ENCODE peak calls at places on chromosomes 1 and 21, in four cellular contexts. D, W, O and B are unnamed samples.

GRCh38 chr1:147676306-147677085 is 6.2 kb upstream of the ACP6 start:
- DNase-seq in W (no peak), D (no peak), O (no peak), B (no peak)

GRCh38 chr1:228059536-228060457 is 22.7 kb upstream of the ARF1 start:
- DNase-seq in O (peak; percentile 98), D (no peak), W (peak; percentile 99), B (peak; percentile 28)

GRCh38 chr1:229221106-229222019 is 49.5 kb upstream of the RAB4A start:
- DNase-seq in D (no peak), W (peak; percentile 89), O (no peak), B (peak; percentile 68)

GRCh38 chr1:27536004-27536757 is 46.2 kb upstream of the WASF2 start:
- DNase-seq in D (no peak), O (no peak), W (no peak), B (no peak)

GRCh38 chr1:49229555-49229954 is 452.9 kb upstream of the BEND5 start:
- DNase-seq in D (no peak), O (peak; percentile 34), W (peak; percentile 41), B (no peak)

GRCh38 chr1:23798662-23799142 is 1.9 kb downstream of the GALE start:
- DNase-seq in D (no peak), O (peak; percentile 67), W (no peak), B (no peak)

GRCh38 chr21:31220567-31220966 is 123.5 kb downstream of the TIAM1 start:
- DNase-seq in D (no peak), O (no peak), W (no peak), B (no peak)

GRCh38 chr1:228004331-228004871 is 2.4 kb upstream of the WNT3A start:
- DNase-seq in O (peak; percentile 79), W (no peak), D (no peak), B (no peak)

GRCh38 chr21:44872568-44873355 is 728 bp downstream of the PTTG1IP start:
- DNase-seq in O (peak; percentile 38), W (no peak), D (no peak), B (no peak)

GRCh38 chr1:29672955-29673507 is 436.7 kb downstream of the PTPRU start:
- DNase-seq in W (no peak), D (no peak), O (no peak), B (no peak)

GRCh38 chr1:39269791-39270342 is 65.4 kb downstream of the MACF1 start:
- DNase-seq in O (no peak), W (peak; percentile 43), D (peak; percentile 37), B (peak; percentile 22)

GRCh38 chr21:32565856-32566465 is 19.4 kb downstream of the TCP10L start:
- DNase-seq in D (no peak), O (no peak), W (no peak), B (no peak)

GRCh38 chr1:20099533-20099932 is 19.8 kb downstream of the PLA2G2D start:
- DNase-seq in W (no peak), D (no peak), O (no peak), B (peak; percentile 21)

GRCh38 chr1:150187560-150187931 is 37.8 kb downstream of the PLEKHO1 start:
- DNase-seq in W (no peak), O (no peak), D (no peak), B (no peak)

GRCh38 chr1:150185481-150185880 is 35.8 kb downstream of the PLEKHO1 start:
- DNase-seq in W (no peak), O (no peak), D (no peak), B (no peak)

GRCh38 chr1:150192012-150192411 is 42.3 kb downstream of the PLEKHO1 start:
- DNase-seq in O (no peak), W (no peak), D (no peak), B (no peak)

GRCh38 chr1:150182233-150182632 is 32.5 kb downstream of the PLEKHO1 start:
- DNase-seq in D (no peak), W (no peak), O (no peak), B (no peak)

GRCh38 chr1:150186789-150187559 is 37.3 kb downstream of the PLEKHO1 start:
- DNase-seq in O (peak; percentile 65), D (no peak), W (no peak), B (peak; percentile 54)
- H3K4me3 ChIP-seq in O (no peak overlapping the region), D (no peak overlapping the region), W (no peak overlapping the region), B (no peak overlapping the region)

DNA sequence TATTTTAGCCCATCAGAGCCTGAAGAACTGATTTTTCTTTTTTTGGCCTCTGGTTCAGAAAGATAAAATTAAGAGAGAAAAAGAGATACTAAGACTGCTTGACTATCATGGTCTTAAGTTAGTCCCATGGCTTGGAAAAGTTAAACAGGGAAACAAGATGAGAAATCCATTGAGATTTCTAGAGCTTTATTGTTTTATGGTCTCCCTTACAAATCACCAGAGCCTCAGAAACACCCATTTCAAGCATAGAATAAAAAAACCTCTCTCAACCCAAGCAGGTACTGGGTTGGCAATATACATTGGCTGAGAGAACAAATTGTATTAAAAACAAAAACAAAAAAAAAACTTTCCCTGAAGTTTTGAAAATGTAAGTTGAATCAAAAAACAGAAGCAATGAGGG is 3.9 kb downstream of the SELE start:
- DNase-seq in W (no peak), O (no peak), D (no peak), B (no peak)
- H3K4me3 ChIP-seq in W (no peak overlapping the region), O (no peak overlapping the region), D (no peak overlapping the region), B (no peak overlapping the region)

GRCh38 chr1:233614743-233615521 is 1.0 kb downstream of the KCNK1 start:
- DNase-seq in O (peak; percentile 37), W (no peak), D (no peak), B (peak; percentile 67)
- H3K4me3 ChIP-seq in O (peak overlapping the region; percentile 96), W (no peak overlapping the region), D (peak overlapping the region; percentile 87), B (peak overlapping the region; percentile 89)

GRCh38 chr1:235304549-235305451 is 23.2 kb downstream of the ARID4B start:
- DNase-seq in O (no peak), W (no peak), D (no peak), B (peak; percentile 52)
- H3K4me3 ChIP-seq in O (no peak overlapping the region), W (no peak overlapping the region), D (no peak overlapping the region), B (no peak overlapping the region)

DNA sequence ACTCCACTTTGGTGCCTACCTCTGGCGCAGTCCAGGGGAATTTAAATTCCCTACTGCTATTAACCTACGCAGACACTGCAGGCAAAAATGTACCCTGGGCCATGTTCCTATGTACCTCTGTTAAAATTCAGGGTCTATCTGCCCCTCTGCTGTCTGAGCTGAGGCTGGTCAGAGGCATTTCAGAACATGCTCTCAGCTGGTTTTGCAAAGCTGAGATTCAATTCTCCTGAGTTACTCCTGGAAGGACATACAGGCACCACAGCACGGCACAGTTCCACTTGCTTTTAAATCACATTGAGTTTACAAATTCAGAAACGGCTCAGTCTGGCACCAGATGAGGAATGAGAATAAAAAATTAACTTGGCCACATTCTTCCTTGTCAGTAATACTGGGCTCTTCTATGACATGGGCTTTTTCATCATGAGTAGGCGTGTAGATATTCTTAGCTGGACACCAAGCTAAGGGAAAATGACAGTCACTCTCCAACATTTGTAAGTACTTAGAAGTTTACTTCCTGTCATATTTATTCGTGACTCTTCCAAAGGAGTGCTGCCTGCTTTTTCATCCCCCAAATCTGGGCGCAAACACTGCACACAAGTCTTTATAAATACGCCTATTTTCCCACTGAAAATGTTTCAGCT is 2.0 kb downstream of the C1orf198 start:
- DNase-seq in D (peak; percentile 49), O (no peak), W (no peak), B (no peak)
- H3K4me3 ChIP-seq in D (peak overlapping the region; percentile 76), O (peak overlapping the region; percentile 88), W (no peak overlapping the region), B (no peak overlapping the region)

GRCh38 chr1:64470670-64471217 is 815 bp downstream of the CACHD1 start:
- DNase-seq in W (no peak), D (no peak), O (peak; percentile 55), B (no peak)

GRCh38 chr1:64471218-64471719 is 1.3 kb downstream of the CACHD1 start:
- DNase-seq in D (no peak), O (peak; percentile 72), W (no peak), B (no peak)

GRCh38 chr1:64469121-64469520 is 808 bp upstream of the CACHD1 start:
- DNase-seq in D (no peak), O (peak; percentile 57), W (no peak), B (no peak)

GRCh38 chr1:64469977-64470669 is at the start of gene CACHD1:
- DNase-seq in W (peak; percentile 68), O (peak; percentile 87), D (peak; percentile 19), B (peak; percentile 62)

GRCh38 chr1:64469614-64469976 is 334 bp upstream of the CACHD1 start:
- DNase-seq in W (no peak), D (no peak), O (peak; percentile 59), B (no peak)
- H3K4me3 ChIP-seq in W (peak overlapping the region; percentile 69), D (peak overlapping the region; percentile 64), O (peak overlapping the region; percentile 63), B (peak overlapping the region; percentile 48)

GRCh38 chr1:114988095-114988494 is 41.5 kb upstream of the TSHB start:
- DNase-seq in D (no peak), O (no peak), W (no peak), B (no peak)
- H3K4me3 ChIP-seq in D (no peak overlapping the region), O (no peak overlapping the region), W (no peak overlapping the region), B (no peak overlapping the region)

DNA sequence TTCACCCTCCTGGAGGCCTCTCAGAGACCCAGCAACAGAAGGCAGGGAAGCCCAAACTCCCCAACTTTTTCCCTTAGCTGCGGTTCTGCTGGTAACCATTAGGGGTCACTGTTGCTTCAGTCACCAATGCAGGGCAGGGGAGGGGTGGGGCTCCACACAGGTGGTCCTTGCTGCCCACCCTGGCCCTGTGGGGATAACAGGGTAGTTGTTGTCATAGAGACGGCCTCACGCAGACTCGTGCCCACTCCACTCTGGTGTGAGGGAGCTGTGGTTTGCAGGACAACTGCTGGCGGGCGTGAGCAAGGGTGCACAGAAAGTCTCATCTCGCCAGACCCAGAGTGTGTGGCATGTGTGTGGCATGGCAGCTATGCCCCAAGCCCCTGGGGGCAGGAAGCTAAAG is 19.9 kb downstream of the INSRR start:
- DNase-seq in O (peak; percentile 69), W (no peak), D (no peak), B (no peak)
- H3K4me3 ChIP-seq in O (no peak overlapping the region), W (no peak overlapping the region), D (no peak overlapping the region), B (no peak overlapping the region)

GRCh38 chr21:17785403-17785788 is 33.8 kb downstream of the C21orf91 start:
- DNase-seq in D (no peak), O (no peak), W (no peak), B (no peak)
- H3K4me3 ChIP-seq in D (no peak overlapping the region), O (no peak overlapping the region), W (no peak overlapping the region), B (no peak overlapping the region)

DNA sequence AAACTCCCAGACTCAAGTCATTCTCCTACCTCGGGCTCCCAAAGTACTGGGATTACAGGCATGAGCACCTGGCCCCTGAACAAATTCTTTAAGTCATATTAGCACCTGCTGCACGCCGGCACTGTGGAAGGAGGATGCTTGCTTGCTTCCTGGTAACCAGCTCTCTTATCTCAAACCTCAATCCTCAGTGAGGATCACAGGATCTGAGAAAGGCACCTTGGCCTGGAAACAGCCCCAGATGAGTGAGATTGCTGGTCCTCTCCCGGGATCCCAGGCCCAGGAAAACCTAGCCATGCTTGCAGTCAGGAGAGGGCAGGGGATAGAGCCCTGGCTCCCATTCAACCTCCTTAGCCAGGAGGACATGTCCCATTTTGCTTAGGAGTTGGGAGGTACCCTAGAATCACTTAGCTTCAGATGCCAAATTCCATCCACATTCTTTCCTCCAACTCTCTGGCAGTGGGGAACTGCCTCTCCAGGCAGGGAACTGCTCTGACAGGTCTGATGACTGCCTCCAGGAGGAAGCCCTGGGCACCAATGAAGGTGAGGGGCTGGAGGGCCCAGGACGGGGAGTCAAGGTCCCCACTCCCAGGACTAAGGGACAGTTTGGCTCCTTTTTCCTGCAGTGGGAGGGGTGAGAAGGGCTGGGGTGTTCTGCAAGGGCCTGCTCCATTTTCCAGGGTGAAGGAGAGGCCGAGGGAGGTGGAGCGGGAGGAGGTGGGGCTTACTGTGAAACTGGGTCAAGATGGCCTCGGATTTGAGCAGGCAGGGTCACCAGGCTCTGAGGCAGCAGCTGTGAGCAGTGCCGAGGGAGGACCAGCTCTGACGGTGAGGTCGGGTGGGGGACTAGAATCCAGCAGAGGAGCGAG is 9.5 kb downstream of the GPR37L1 start:
- DNase-seq in D (no peak), O (peak; percentile 44), W (peak; percentile 52), B (no peak)
- H3K4me3 ChIP-seq in D (no peak overlapping the region), O (no peak overlapping the region), W (no peak overlapping the region), B (no peak overlapping the region)